ENCODE peak calls at places on chromosomes 3 and 15, in seven cellular contexts. H is HCT116; D is CD4-positive, CD25-positive, alpha-beta regulatory T cell; L is right cardiac atrium; A is SK-N-SH; J is ovary; M is tibial artery. N is an unnamed sample.

GRCh38 chr15:52791776-52792175 is 1.6 kb upstream of the ONECUT1 start:
- DNase-seq in H (no peak), D (no peak), L (no peak), A (no peak), J (no peak), M (no peak), N (no peak)

GRCh38 chr3:1292571-1292970 is 199.7 kb downstream of the CNTN6 start:
- DNase-seq in H (no peak), D (no peak), L (no peak), A (no peak), J (no peak), M (no peak), N (no peak)

GRCh38 chr3:183477801-183478456 is 49.5 kb upstream of the MCF2L2 start:
- DNase-seq in H (no peak), D (no peak), L (no peak), A (no peak), J (no peak), M (no peak), N (no peak)

GRCh38 chr3:36700537-36701248 is 63.7 kb downstream of the DCLK3 start:
- DNase-seq in H (peak), D (no peak), L (peak), A (peak), J (peak), M (no peak), N (no peak)

GRCh38 chr15:89034305-89034704 is 54.0 kb upstream of the ABHD2 start:
- DNase-seq in H (peak), D (no peak), L (no peak), A (no peak), J (no peak), M (no peak), N (peak)

GRCh38 chr3:41173926-41174702 is 25.2 kb upstream of the CTNNB1 start:
- DNase-seq in H (no peak), D (no peak), L (no peak), A (no peak), J (no peak), M (no peak), N (no peak)

GRCh38 chr15:86373147-86373546 is 293.5 kb downstream of the AGBL1 start:
- DNase-seq in H (no peak), D (no peak), L (no peak), A (no peak), J (no peak), M (no peak), N (peak)

GRCh38 chr3:186815490-186815889 is 9.2 kb upstream of the RFC4 start:
- DNase-seq in H (no peak), D (no peak), L (no peak), A (no peak), J (no peak), M (no peak), N (no peak)

GRCh38 chr3:125437631-125438435 is 62.7 kb upstream of the ZNF148 start:
- DNase-seq in H (peak), D (peak), L (peak), A (peak), J (peak), M (no peak), N (peak)

GRCh38 chr3:71360694-71361093 is 222.8 kb downstream of the FOXP1 start:
- DNase-seq in H (no peak), D (no peak), L (no peak), A (no peak), J (no peak), M (no peak), N (no peak)

GRCh38 chr3:52356126-52356525 is 40.0 kb downstream of the DNAH1 start:
- DNase-seq in H (no peak), D (no peak), L (peak), A (no peak), J (no peak), M (no peak), N (no peak)

GRCh38 chr3:137771401-137772230 is 7.5 kb downstream of the SOX14 start:
- DNase-seq in H (no peak), D (no peak), L (no peak), A (peak), J (no peak), M (no peak), N (no peak)

GRCh38 chr3:13189639-13190375 is 116.6 kb upstream of the IQSEC1 start:
- DNase-seq in H (no peak), D (no peak), L (no peak), A (no peak), J (no peak), M (no peak), N (peak)

GRCh38 chr3:10628902-10629700 is 123.7 kb upstream of the ATP2B2 start:
- DNase-seq in H (no peak), D (no peak), L (no peak), A (no peak), J (no peak), M (no peak), N (no peak)

GRCh38 chr3:9179826-9180763 is 69.4 kb downstream of the SRGAP3 start:
- DNase-seq in H (no peak), D (no peak), L (no peak), A (no peak), J (no peak), M (no peak), N (no peak)

GRCh38 chr3:138065939-138066338 is 49.5 kb downstream of the DZIP1L start:
- DNase-seq in H (no peak), D (no peak), L (no peak), A (no peak), J (no peak), M (no peak), N (no peak)

GRCh38 chr3:74079961-74080562 is 455.3 kb upstream of the PDZRN3 start:
- DNase-seq in H (no peak), D (no peak), L (no peak), A (no peak), J (no peak), M (no peak), N (no peak)

GRCh38 chr3:194265505-194265892 is 85.6 kb downstream of the CPN2 start:
- DNase-seq in H (no peak), D (no peak), L (peak), A (peak), J (peak), M (peak), N (peak)

GRCh38 chr15:62400778-62401177 is 235.7 kb upstream of the C2CD4B start:
- DNase-seq in H (no peak), D (no peak), L (no peak), A (no peak), J (no peak), M (no peak), N (no peak)

GRCh38 chr3:46059432-46059831 is 32.1 kb upstream of the XCR1 start:
- DNase-seq in H (no peak), D (no peak), L (no peak), A (no peak), J (no peak), M (no peak), N (no peak)

GRCh38 chr15:50996641-50997040 is 88.2 kb downstream of the AP4E1 start:
- DNase-seq in H (no peak), D (no peak), L (no peak), A (no peak), J (no peak), M (no peak), N (peak)

GRCh38 chr3:177894021-177894690 is 642.1 kb upstream of the KCNMB2 start:
- DNase-seq in H (no peak), D (no peak), L (no peak), A (no peak), J (no peak), M (no peak), N (no peak)

GRCh38 chr15:100349321-100349695 is 7.5 kb upstream of the ADAMTS17 start:
- DNase-seq in H (no peak), D (no peak), L (no peak), A (no peak), J (no peak), M (no peak), N (no peak)
- H3K27ac ChIP-seq in H (no peak), D (no peak), L (peak), A (no peak), J (peak), M (peak), N (peak)

DNA sequence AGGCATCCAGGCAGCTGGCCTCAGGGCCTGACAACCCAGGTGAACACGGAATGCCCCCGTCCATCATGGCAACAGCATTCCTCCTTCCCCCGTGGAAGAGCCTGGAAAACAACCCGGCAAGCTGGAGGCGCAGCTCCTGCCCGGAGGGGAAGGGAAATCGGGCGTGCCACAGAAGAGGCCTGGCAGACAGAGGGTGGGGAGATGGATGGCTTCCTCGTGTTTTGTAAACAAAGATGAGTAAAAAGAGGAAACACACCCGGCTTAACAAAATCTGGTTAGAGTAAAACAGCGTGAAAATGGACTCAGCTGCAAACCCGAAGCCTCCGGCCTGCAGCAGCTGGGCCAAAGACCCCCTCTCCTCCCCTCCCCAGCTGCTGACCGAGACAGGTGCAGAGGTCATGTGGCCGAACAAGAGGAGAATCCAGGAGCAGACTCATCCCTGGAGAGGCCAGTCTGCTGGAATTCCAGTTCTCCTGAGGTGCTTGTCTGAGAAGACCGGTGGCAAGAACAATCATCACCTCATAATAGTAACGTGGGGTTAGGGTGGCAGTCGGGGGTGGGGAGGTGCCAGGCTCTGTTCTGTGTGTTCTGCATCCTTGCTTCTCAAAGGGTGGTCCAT is 15.3 kb downstream of the BMF start:
- DNase-seq in H (no peak), D (no peak), L (no peak), A (no peak), J (no peak), M (peak), N (no peak)
- H3K27ac ChIP-seq in H (no peak), D (no peak), L (peak), A (peak), J (peak), M (peak), N (peak)

GRCh38 chr3:158802399-158803023 is 657 bp downstream of the MFSD1 start:
- DNase-seq in H (no peak), D (no peak), L (no peak), A (no peak), J (no peak), M (no peak), N (no peak)

GRCh38 chr3:158804441-158804840 is 2.6 kb downstream of the MFSD1 start:
- DNase-seq in H (no peak), D (no peak), L (no peak), A (no peak), J (no peak), M (no peak), N (no peak)

GRCh38 chr3:158801200-158801599 is 654 bp upstream of the MFSD1 start:
- DNase-seq in H (no peak), D (no peak), L (peak), A (peak), J (no peak), M (no peak), N (no peak)

GRCh38 chr3:158801696-158802398 is at the start of gene MFSD1:
- DNase-seq in H (peak), D (peak), L (peak), A (peak), J (peak), M (peak), N (peak)
- H3K27ac ChIP-seq in H (no peak), D (peak), L (peak), A (peak), J (peak), M (peak), N (peak)

GRCh38 chr3:147397155-147397888 is 9.0 kb downstream of the ZIC4 start:
- DNase-seq in H (no peak), D (no peak), L (no peak), A (no peak), J (no peak), M (no peak), N (no peak)
- H3K27ac ChIP-seq in H (no peak), D (no peak), L (no peak), A (no peak), J (no peak), M (no peak), N (no peak)

GRCh38 chr3:42204867-42205599 is 61.0 kb downstream of the CCK start:
- DNase-seq in H (no peak), D (no peak), L (no peak), A (no peak), J (no peak), M (no peak), N (no peak)
- H3K27ac ChIP-seq in H (no peak), D (no peak), L (no peak), A (no peak), J (no peak), M (no peak), N (no peak)

GRCh38 chr3:42667523-42668402 is 14.3 kb downstream of the ZBTB47 start:
- DNase-seq in H (no peak), D (no peak), L (peak), A (peak), J (no peak), M (peak), N (no peak)

GRCh38 chr3:42668403-42668740 is 14.9 kb downstream of the ZBTB47 start:
- DNase-seq in H (no peak), D (no peak), L (no peak), A (no peak), J (no peak), M (peak), N (no peak)

GRCh38 chr3:42666022-42666421 is 12.5 kb downstream of the ZBTB47 start:
- DNase-seq in H (no peak), D (no peak), L (no peak), A (peak), J (no peak), M (peak), N (no peak)

GRCh38 chr3:42666577-42666998 is 13.1 kb downstream of the ZBTB47 start:
- DNase-seq in H (no peak), D (no peak), L (peak), A (peak), J (no peak), M (no peak), N (no peak)

GRCh38 chr3:42667096-42667522 is 13.6 kb downstream of the ZBTB47 start:
- DNase-seq in H (no peak), D (no peak), L (peak), A (peak), J (no peak), M (peak), N (no peak)
- H3K27ac ChIP-seq in H (no peak), D (no peak), L (peak), A (no peak), J (peak), M (peak), N (no peak)

DNA sequence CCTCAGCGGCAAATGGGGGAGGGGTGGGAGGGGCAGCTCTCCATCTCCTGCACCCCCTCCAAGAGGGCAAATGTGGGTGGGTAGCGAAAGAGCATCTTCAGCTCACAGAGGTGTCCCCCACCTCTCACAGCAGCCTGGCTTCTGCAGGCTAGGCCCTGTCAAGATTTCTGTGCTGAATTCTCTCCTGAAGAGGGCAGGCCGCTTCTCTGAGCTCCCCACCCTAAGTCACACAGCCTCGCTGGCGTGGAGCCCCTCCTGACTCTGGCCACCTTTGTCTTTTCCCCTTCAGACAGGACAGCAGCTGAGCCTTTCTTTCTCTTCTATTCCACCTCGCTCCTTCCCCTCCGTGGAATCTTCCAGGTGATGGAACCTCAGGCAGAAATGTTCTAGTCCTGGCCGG is 26.3 kb upstream of the ADAMTS7 start:
- DNase-seq in H (no peak), D (no peak), L (no peak), A (no peak), J (no peak), M (no peak), N (no peak)
- H3K27ac ChIP-seq in H (no peak), D (no peak), L (no peak), A (no peak), J (no peak), M (no peak), N (no peak)